ENCODE peak calls at places on chromosome 20, in nine cellular contexts. H, Q, W, G, S, D, R, N and Z are unnamed samples. For H3K4me1, the result is how much of the 10 kb centered on the place peaks cover.

GRCh38 chr20:52410182-52410647 is 218.6 kb upstream of the ZFP64 start:
- DNase-seq in W (no peak), Q (no peak), R (peak), G (no peak), H (no peak), N (peak), D (no peak), S (no peak), Z (no peak)

GRCh38 chr20:56439784-56440291 is 27.8 kb downstream of the CASS4 start:
- DNase-seq in N (no peak), R (peak), S (no peak), D (peak), Q (peak), H (no peak), W (peak), G (peak), Z (no peak)

GRCh38 chr20:10861086-10861485 is 187.3 kb upstream of the JAG1 start:
- DNase-seq in R (peak), W (no peak), S (no peak), Q (no peak), H (no peak), N (no peak), D (no peak), G (no peak), Z (no peak)

GRCh38 chr20:48148916-48149672 is 363.8 kb upstream of the SULF2 start:
- DNase-seq in H (no peak), N (no peak), W (no peak), D (no peak), G (no peak), S (no peak), R (no peak), Q (no peak), Z (no peak)

GRCh38 chr20:6122873-6123649 is at the start of gene FERMT1:
- DNase-seq in H (peak), S (peak), N (peak), W (peak), R (peak), Q (peak), G (no peak), D (peak), Z (no peak)

GRCh38 chr20:50305636-50306477 is 115.2 kb downstream of the CEBPB start:
- DNase-seq in N (peak), W (peak), R (peak), G (no peak), S (no peak), H (no peak), Q (peak), D (no peak), Z (peak)

GRCh38 chr20:50077818-50078601 is 34.9 kb downstream of the UBE2V1 start:
- DNase-seq in H (no peak), Q (peak), G (no peak), N (no peak), S (no peak), D (no peak), R (no peak), W (no peak), Z (no peak)

GRCh38 chr20:56359212-56360132 is 698 bp downstream of the FAM210B start:
- DNase-seq in S (peak), R (peak), Q (peak), G (peak), D (peak), H (no peak), N (peak), W (peak), Z (peak)

GRCh38 chr20:24303393-24303792 is 166.0 kb upstream of the SYNDIG1 start:
- DNase-seq in G (no peak), Q (no peak), N (peak), R (peak), W (no peak), S (no peak), D (no peak), H (no peak), Z (no peak)

GRCh38 chr20:46805836-46806235 is 88.8 kb upstream of the EYA2 start:
- DNase-seq in R (no peak), S (no peak), G (no peak), Q (no peak), W (no peak), N (no peak), D (no peak), H (no peak), Z (no peak)

GRCh38 chr20:2919518-2920245 is 46.4 kb downstream of the PTPRA start:
- DNase-seq in Q (no peak), G (no peak), H (no peak), R (no peak), N (peak), D (no peak), W (no peak), S (no peak), Z (no peak)

GRCh38 chr20:1430004-1430451 is 36.6 kb downstream of the NSFL1C start:
- DNase-seq in R (peak), S (no peak), D (no peak), Q (no peak), W (no peak), G (no peak), H (no peak), N (no peak), Z (no peak)

GRCh38 chr20:1423625-1424106 is 30.8 kb upstream of the FKBP1A start:
- DNase-seq in W (peak), R (peak), G (no peak), N (peak), Q (no peak), H (peak), D (peak), S (peak), Z (no peak)

GRCh38 chr20:31605902-31606677 is 1.0 kb downstream of the ID1 start:
- DNase-seq in N (peak), W (no peak), S (no peak), Q (peak), G (no peak), D (peak), H (no peak), R (peak), Z (peak)

GRCh38 chr20:11792229-11792953 is 125.3 kb upstream of the BTBD3 start:
- DNase-seq in S (no peak), D (no peak), H (no peak), N (no peak), G (no peak), W (no peak), R (no peak), Q (no peak), Z (no peak)

GRCh38 chr20:46607191-46607848 is 43.9 kb downstream of the SLC13A3 start:
- DNase-seq in R (no peak), D (no peak), N (no peak), S (no peak), Q (no peak), H (no peak), W (no peak), G (no peak), Z (no peak)

GRCh38 chr20:32285621-32286334 is 8.3 kb downstream of the KIF3B start:
- DNase-seq in D (no peak), W (no peak), R (peak), N (peak), Q (no peak), H (no peak), S (no peak), G (no peak), Z (no peak)

GRCh38 chr20:23245553-23246128 is 105.0 kb upstream of the NXT1 start:
- DNase-seq in W (peak), S (peak), R (peak), H (peak), N (peak), D (peak), Q (peak), G (peak), Z (peak)

GRCh38 chr20:38542994-38543906 is 37.7 kb upstream of the ADIG start:
- DNase-seq in S (no peak), W (no peak), Q (no peak), H (no peak), D (no peak), N (no peak), R (peak), G (no peak), Z (no peak)

GRCh38 chr20:38840053-38840893 is 34.8 kb downstream of the PPP1R16B start:
- DNase-seq in N (no peak), S (no peak), W (no peak), D (no peak), Q (no peak), G (no peak), R (no peak), H (no peak), Z (no peak)

GRCh38 chr20:8132632-8133587 is 844 bp downstream of the PLCB1 start:
- DNase-seq in S (peak), H (no peak), Q (peak), W (peak), R (peak), N (peak), G (no peak), D (peak), Z (peak)

GRCh38 chr20:47317127-47317895 is 39.2 kb downstream of the ZMYND8 start:
- DNase-seq in D (peak), R (peak), H (peak), G (peak), Q (peak), W (peak), N (peak), S (peak), Z (peak)

DNA sequence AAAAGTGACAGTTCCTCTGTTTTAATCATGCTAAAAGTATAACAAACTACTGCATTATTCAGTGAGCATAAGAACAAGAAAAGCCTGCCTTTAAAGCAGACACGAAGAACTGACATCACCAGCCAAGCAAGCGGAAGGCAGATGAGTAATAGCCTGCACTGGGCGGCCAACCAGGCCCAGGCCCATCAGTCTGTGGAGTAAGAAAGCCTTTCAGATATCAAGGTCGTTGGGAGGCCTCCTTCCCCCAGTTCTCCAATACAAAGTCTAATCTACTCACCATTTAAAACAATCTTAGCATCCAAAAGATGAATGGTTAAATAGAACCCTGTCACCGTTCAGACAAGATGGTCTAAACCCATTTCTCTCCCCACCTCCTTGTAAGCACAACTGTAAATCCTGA is 68.2 kb downstream of the ZHX3 start:
- DNase-seq in R (peak), Q (peak), G (peak), D (no peak), N (peak), S (peak), H (no peak), W (peak), Z (peak)
- H3K4me1 ChIP-seq in R (under half), Q (half or more), G (half or more), D (under half), N (under half), S (under half), H (half or more), W (half or more), Z (under half)

DNA sequence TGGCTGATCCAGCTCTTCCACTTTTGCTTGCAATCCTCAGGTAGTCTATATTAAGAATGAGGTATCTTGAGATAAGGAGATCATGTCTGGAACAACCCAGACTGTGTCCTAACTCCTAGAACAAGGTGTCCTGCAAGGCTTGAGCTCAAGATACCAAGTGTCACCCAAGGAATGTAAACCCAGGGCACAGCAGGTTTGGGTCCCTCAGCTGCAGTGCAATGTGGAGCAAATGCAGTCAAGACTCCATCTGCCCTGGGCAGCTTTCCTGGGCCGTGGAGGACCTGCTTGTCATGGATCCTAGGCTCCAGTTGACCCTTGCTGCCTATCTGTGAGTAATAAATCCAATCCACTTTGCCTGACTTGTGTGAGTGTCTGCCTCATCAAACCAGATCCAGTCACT is 166.1 kb downstream of the OTOR start:
- DNase-seq in R (no peak), Q (no peak), S (no peak), N (no peak), G (no peak), D (no peak), H (no peak), W (no peak), Z (no peak)
- TF ChIP-seq CTCF in R (no peak), Q (no peak), S (no peak), N (no peak), G (no peak), D (no peak), H (no peak), W (no peak), Z (no peak)

GRCh38 chr20:62650551-62651284 is 8.4 kb downstream of the SLCO4A1 start:
- DNase-seq in R (no peak), N (no peak), H (no peak), G (no peak), S (no peak), Q (no peak), W (no peak), D (no peak), Z (no peak)
- H3K4me1 ChIP-seq in R (under half), N (half or more), H (half or more), G (half or more), S (under half), Q (under half), W (under half), D (under half), Z (under half)

GRCh38 chr20:62088258-62089127 is 22.8 kb upstream of the TAF4 start:
- DNase-seq in S (peak), D (no peak), N (no peak), W (no peak), Q (no peak), G (no peak), H (no peak), R (peak), Z (no peak)

GRCh38 chr20:62085206-62085605 is 19.5 kb upstream of the TAF4 start:
- DNase-seq in Q (no peak), D (no peak), G (no peak), S (no peak), R (no peak), N (no peak), H (no peak), W (no peak), Z (no peak)

GRCh38 chr20:62087227-62087626 is 21.5 kb upstream of the TAF4 start:
- DNase-seq in G (no peak), S (no peak), R (peak), N (no peak), W (no peak), Q (no peak), H (no peak), D (no peak), Z (no peak)

GRCh38 chr20:62087632-62088031 is 22.0 kb upstream of the TAF4 start:
- DNase-seq in R (no peak), G (no peak), W (no peak), Q (no peak), N (no peak), S (no peak), D (no peak), H (no peak), Z (no peak)

GRCh38 chr20:62089393-62089792 is 23.7 kb upstream of the TAF4 start:
- DNase-seq in W (no peak), H (no peak), D (no peak), N (no peak), Q (no peak), R (no peak), G (no peak), S (no peak), Z (no peak)
- TF ChIP-seq CTCF in W (no peak), H (no peak), D (no peak), N (no peak), Q (no peak), R (no peak), G (no peak), S (no peak), Z (no peak)

DNA sequence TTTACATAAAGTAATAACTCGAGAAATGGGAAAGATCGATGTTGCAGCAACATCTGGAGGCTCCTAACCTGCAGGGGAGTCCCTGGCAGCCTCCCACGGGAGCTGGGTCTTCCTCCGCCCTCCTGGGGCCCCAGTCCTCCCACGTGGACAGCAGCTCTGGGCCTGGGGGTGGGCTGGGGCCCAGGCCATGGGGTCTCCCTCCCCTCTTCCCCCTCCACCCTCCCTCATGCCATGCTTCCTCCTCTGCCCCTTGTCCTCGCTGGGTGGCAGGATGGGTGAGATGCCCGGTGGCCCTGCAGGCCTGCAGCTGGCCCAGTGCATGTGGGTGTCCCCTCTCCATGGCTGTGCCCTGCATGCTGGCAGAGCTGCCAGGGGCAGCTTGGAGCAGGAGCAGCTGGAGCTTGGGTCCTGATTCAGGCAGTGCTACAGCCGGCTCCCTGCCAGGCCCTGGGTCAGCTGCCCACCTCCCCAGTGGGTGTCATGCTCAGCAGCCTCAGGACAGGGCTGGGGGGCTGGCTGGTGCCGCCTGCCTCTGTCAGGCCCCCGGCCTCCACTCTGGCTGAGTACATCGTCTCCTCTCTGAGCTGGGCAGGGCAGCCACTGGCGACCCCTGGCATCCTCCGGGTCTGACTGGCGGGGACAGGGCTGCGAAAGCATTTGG is 48.9 kb upstream of the BHLHE23 start:
- DNase-seq in N (no peak), Q (no peak), G (no peak), H (no peak), R (no peak), W (no peak), S (no peak), D (no peak), Z (peak)
- H3K4me1 ChIP-seq in N (under half), Q (under half), G (under half), H (under half), R (under half), W (under half), S (under half), D (under half), Z (under half)

GRCh38 chr20:57610261-57610952 is 9.8 kb downstream of the ZBP1 start:
- DNase-seq in H (no peak), D (no peak), S (no peak), W (no peak), G (no peak), R (no peak), Q (no peak), N (no peak), Z (peak)

GRCh38 chr20:57608516-57608915 is 11.7 kb downstream of the ZBP1 start:
- DNase-seq in Q (no peak), R (no peak), N (no peak), S (no peak), H (no peak), D (no peak), G (no peak), W (no peak), Z (no peak)

GRCh38 chr20:57611605-57612311 is 8.5 kb downstream of the ZBP1 start:
- DNase-seq in W (no peak), R (no peak), D (no peak), G (no peak), Q (no peak), S (peak), H (no peak), N (no peak), Z (peak)

GRCh38 chr20:57609086-57609841 is 11.0 kb downstream of the ZBP1 start:
- DNase-seq in D (no peak), Q (no peak), W (no peak), N (no peak), S (no peak), H (no peak), G (no peak), R (no peak), Z (no peak)

GRCh38 chr20:57609842-57610167 is 10.4 kb downstream of the ZBP1 start:
- DNase-seq in W (no peak), G (no peak), S (no peak), Q (no peak), H (no peak), R (no peak), N (no peak), D (no peak), Z (peak)
- TF ChIP-seq CTCF in W (no peak), G (no peak), S (no peak), Q (no peak), H (no peak), R (no peak), N (no peak), D (no peak), Z (no peak)

GRCh38 chr20:44888226-44889103 is 3.0 kb downstream of the YWHAB start:
- DNase-seq in G (no peak), D (no peak), Q (no peak), S (no peak), W (no peak), H (no peak), R (no peak), N (no peak), Z (no peak)
- H3K4me1 ChIP-seq in G (half or more), D (under half), Q (half or more), S (under half), W (half or more), H (half or more), R (under half), N (under half), Z (under half)